ENCODE peak calls at places on chromosomes 11 and 22, in five cellular contexts. C is mammary epithelial cell; H is fibroblast of villous mesenchyme; P is stimulated activated CD4-positive, alpha-beta T cell treated with anti-CD3 and anti-CD28 coated beads, Interleukin-15, amount 100 ng/mL, for 24 hours; S is Daoy. I is an unnamed sample.

GRCh38 chr22:22235564-22235963 is 9.0 kb upstream of the VPREB1 start:
- DNase-seq in C (peak), H (peak), P (peak), S (peak), I (peak)

GRCh38 chr11:128026596-128026995 is 560.8 kb downstream of the ETS1 start:
- DNase-seq in C (peak), H (peak), P (no peak), S (peak), I (no peak)

GRCh38 chr11:74035264-74035663 is 26.4 kb upstream of the UCP3 start:
- DNase-seq in C (no peak), H (no peak), P (no peak), S (no peak), I (no peak)

GRCh38 chr11:66115638-66116410 is 45.8 kb downstream of the PACS1 start:
- DNase-seq in C (no peak), H (peak), P (no peak), S (peak), I (no peak)

GRCh38 chr11:116558504-116559252 is 214.1 kb downstream of the BUD13 start:
- DNase-seq in C (no peak), H (no peak), P (no peak), S (peak), I (no peak)

GRCh38 chr11:98155696-98156095 is 865.1 kb upstream of the CNTN5 start:
- DNase-seq in C (no peak), H (no peak), P (no peak), S (no peak), I (no peak)

GRCh38 chr11:19987243-19987870 is 172.9 kb downstream of the DBX1 start:
- DNase-seq in C (no peak), H (peak), P (no peak), S (no peak), I (no peak)

GRCh38 chr11:47060807-47061206 is 115.9 kb downstream of the ARFGAP2 start:
- DNase-seq in C (no peak), H (no peak), P (no peak), S (peak), I (no peak)

GRCh38 chr11:31340903-31341572 is 28.5 kb downstream of the DCDC1 start:
- DNase-seq in C (peak), H (peak), P (peak), S (peak), I (peak)

GRCh38 chr11:70389191-70389590 is 9.1 kb upstream of the CTTN start:
- DNase-seq in C (no peak), H (no peak), P (no peak), S (no peak), I (no peak)

GRCh38 chr11:35682230-35683195 is 19.9 kb downstream of the TRIM44 start:
- DNase-seq in C (no peak), H (peak), P (no peak), S (no peak), I (peak)

GRCh38 chr22:47022075-47022473 is 259.6 kb downstream of the TBC1D22A start:
- DNase-seq in C (no peak), H (no peak), P (no peak), S (no peak), I (no peak)

GRCh38 chr11:76750746-76751145 is 32.4 kb upstream of the TSKU start:
- DNase-seq in C (no peak), H (no peak), P (no peak), S (no peak), I (no peak)

GRCh38 chr11:120391854-120392253 is 55.6 kb downstream of the ARHGEF12 start:
- DNase-seq in C (no peak), H (no peak), P (no peak), S (no peak), I (no peak)

GRCh38 chr11:24356501-24356900 is 140.4 kb upstream of the LUZP2 start:
- DNase-seq in C (no peak), H (no peak), P (no peak), S (no peak), I (no peak)

GRCh38 chr22:44710474-44711235 is 8.7 kb downstream of the PRR5 start:
- DNase-seq in C (no peak), H (no peak), P (no peak), S (no peak), I (peak)

I was measured in NCI-H146.